ENCODE peak calls at places on chromosomes 16 and 17, in ten cellular contexts. J is tibial nerve, D is tibial artery, E is left cardiac atrium, H is transverse colon, A is COR-L47, F is lower leg skin, I is ACHN, N is NCI-H1417 treated with DMSO at 0.1 percent for 48 hours, Q is stomach. Z is an unnamed sample.

GRCh38 chr17:59093702-59094231 is 12.9 kb downstream of the TRIM37 start:
- DNase-seq in E (peak; percentile 55), D (peak; percentile 75), A (no peak), I (peak; percentile 88), N (no peak), H (peak; percentile 28), F (no peak), J (peak; percentile 14), Q (no peak), Z (peak; percentile 7)

GRCh38 chr16:76639685-76640289 is 362.6 kb downstream of the CNTNAP4 start:
- DNase-seq in J (no peak), N (no peak), D (no peak), Q (no peak), A (no peak), E (no peak), H (no peak), I (peak; percentile 53), F (no peak), Z (no peak)

GRCh38 chr16:88941933-88942909 is 34.8 kb downstream of the CBFA2T3 start:
- DNase-seq in I (peak; percentile 17), J (no peak), Q (peak; percentile 63), F (no peak), E (peak; percentile 61), H (peak; percentile 69), A (peak; percentile 30), N (no peak), D (no peak), Z (no peak)

GRCh38 chr16:48542020-48542473 is 67.9 kb downstream of the N4BP1 start:
- DNase-seq in E (peak; percentile 53), I (peak; percentile 58), F (peak; percentile 91), D (peak; percentile 83), A (peak; percentile 19), J (peak; percentile 61), N (no peak), Q (no peak), H (peak; percentile 48), Z (peak; percentile 69)

GRCh38 chr17:5587431-5588032 is 3.2 kb upstream of the NLRP1 start:
- DNase-seq in A (peak; percentile 44), Q (no peak), E (no peak), H (peak; percentile 15), I (peak; percentile 79), N (no peak), D (no peak), J (peak; percentile 59), F (no peak), Z (peak; percentile 34)

GRCh38 chr16:17316005-17316404 is 154.8 kb downstream of the XYLT1 start:
- DNase-seq in N (no peak), F (no peak), J (no peak), I (no peak), A (no peak), Q (no peak), D (no peak), E (no peak), H (no peak), Z (no peak)

GRCh38 chr17:75077490-75078096 is 10.2 kb upstream of the SLC16A5 start:
- DNase-seq in J (no peak), D (peak; percentile 88), H (peak; percentile 75), I (no peak), A (no peak), F (no peak), E (peak; percentile 86), N (no peak), Q (peak; percentile 83), Z (peak; percentile 88)

GRCh38 chr17:7914771-7915610 is 1.1 kb downstream of the RNF227 start:
- DNase-seq in F (no peak), H (peak; percentile 29), A (no peak), J (peak; percentile 52), D (peak; percentile 78), N (no peak), I (no peak), E (peak; percentile 37), Q (no peak), Z (peak; percentile 12)

GRCh38 chr17:75153854-75154194 is 488 bp downstream of the JPT1 start:
- DNase-seq in Q (no peak), J (no peak), N (no peak), A (peak; percentile 48), E (no peak), F (no peak), D (peak; percentile 65), I (peak; percentile 19), H (peak; percentile 32), Z (no peak)